ENCODE peak calls at places on chromosomes 6 and 20, in five cellular contexts. One of them, this sample, is unnamed.

GRCh38 chr20:21503345-21503744 is 10.5 kb downstream of the NKX2-2 start:
- DNase-seq in ovary: no peak
- DNase-seq in IMR-90: peak; percentile 14
- DNase-seq in adrenal gland: no peak
- DNase-seq in astrocyte: peak; percentile 83
- DNase-seq in this sample: no peak

GRCh38 chr6:52352239-52353008 is 9.5 kb upstream of the PAQR8 start:
- DNase-seq in ovary: no peak
- DNase-seq in IMR-90: peak; percentile 98
- DNase-seq in adrenal gland: peak; percentile 26
- DNase-seq in astrocyte: peak; percentile 93
- DNase-seq in this sample: no peak

GRCh38 chr20:44491635-44492395 is 16.1 kb downstream of the TTPAL start:
- DNase-seq in ovary: peak; percentile 36
- DNase-seq in IMR-90: peak; percentile 67
- DNase-seq in adrenal gland: no peak
- DNase-seq in astrocyte: no peak
- DNase-seq in this sample: no peak

GRCh38 chr6:54920628-54921027 is 74.1 kb downstream of the FAM83B start:
- DNase-seq in ovary: no peak
- DNase-seq in IMR-90: peak; percentile 49
- DNase-seq in adrenal gland: no peak
- DNase-seq in astrocyte: no peak
- DNase-seq in this sample: no peak

GRCh38 chr6:107820571-107821261 is 3.4 kb downstream of the SCML4 start:
- DNase-seq in ovary: no peak
- DNase-seq in IMR-90: no peak
- DNase-seq in adrenal gland: no peak
- DNase-seq in astrocyte: peak; percentile 17
- DNase-seq in this sample: no peak

GRCh38 chr6:42783876-42784738 is 2.3 kb downstream of the BICRAL start:
- DNase-seq in ovary: no peak
- DNase-seq in IMR-90: no peak
- DNase-seq in adrenal gland: no peak
- DNase-seq in astrocyte: no peak
- DNase-seq in this sample: no peak

GRCh38 chr20:13202553-13202952 is 18.5 kb upstream of the ISM1 start:
- DNase-seq in ovary: no peak
- DNase-seq in IMR-90: no peak
- DNase-seq in adrenal gland: no peak
- DNase-seq in astrocyte: no peak
- DNase-seq in this sample: no peak

GRCh38 chr20:17662333-17663039 is 19.6 kb downstream of the RRBP1 start:
- DNase-seq in ovary: peak; percentile 62
- DNase-seq in IMR-90: peak; percentile 48
- DNase-seq in adrenal gland: peak; percentile 57
- DNase-seq in astrocyte: peak; percentile 57
- DNase-seq in this sample: peak; percentile 79

GRCh38 chr6:82494367-82494766 is 130.8 kb downstream of the TPBG start:
- DNase-seq in ovary: no peak
- DNase-seq in IMR-90: no peak
- DNase-seq in adrenal gland: no peak
- DNase-seq in astrocyte: no peak
- DNase-seq in this sample: no peak

GRCh38 chr6:82773061-82773717 is 292.5 kb downstream of the UBE3D start:
- DNase-seq in ovary: no peak
- DNase-seq in IMR-90: no peak
- DNase-seq in adrenal gland: no peak
- DNase-seq in astrocyte: no peak
- DNase-seq in this sample: no peak

GRCh38 chr6:31734703-31735500 is 1.4 kb downstream of the CLIC1 start:
- DNase-seq in ovary: peak; percentile 57
- DNase-seq in IMR-90: peak; percentile 59
- DNase-seq in adrenal gland: peak; percentile 45
- DNase-seq in astrocyte: peak; percentile 55
- DNase-seq in this sample: peak; percentile 70

GRCh38 chr6:68693271-68693670 is 58.2 kb downstream of the ADGRB3 start:
- DNase-seq in ovary: no peak
- DNase-seq in IMR-90: no peak
- DNase-seq in adrenal gland: no peak
- DNase-seq in astrocyte: no peak
- DNase-seq in this sample: no peak

GRCh38 chr6:168061269-168062210 is 17.5 kb downstream of the FRMD1 start:
- DNase-seq in ovary: no peak
- DNase-seq in IMR-90: no peak
- DNase-seq in adrenal gland: no peak
- DNase-seq in astrocyte: no peak
- DNase-seq in this sample: no peak

GRCh38 chr6:82040405-82041221 is 206.9 kb downstream of the IBTK start:
- DNase-seq in ovary: peak; percentile 63
- DNase-seq in IMR-90: peak; percentile 59
- DNase-seq in adrenal gland: peak; percentile 67
- DNase-seq in astrocyte: peak; percentile 32
- DNase-seq in this sample: no peak

DNA sequence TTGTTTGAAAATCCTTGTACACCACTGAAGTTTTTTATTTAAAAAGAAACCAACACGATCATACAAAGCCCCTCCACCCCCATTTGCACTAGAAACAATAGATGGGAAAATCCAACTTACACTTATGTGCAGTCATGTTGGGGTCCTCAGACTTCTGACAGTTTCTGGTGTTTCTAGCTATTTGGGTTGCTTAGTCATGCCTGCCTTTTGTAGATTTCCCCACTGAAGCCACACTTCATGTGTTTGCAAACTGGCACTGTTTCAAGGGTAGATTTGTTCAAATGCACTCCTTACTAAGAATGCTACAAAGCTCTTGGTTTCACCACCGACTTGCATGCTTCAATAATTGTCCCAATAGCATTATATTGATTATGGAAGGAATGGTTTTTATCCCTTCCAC is 1.5 kb downstream of the SH3BGRL2 start:
- DNase-seq in ovary: no peak
- DNase-seq in IMR-90: peak; percentile 4
- DNase-seq in adrenal gland: no peak
- DNase-seq in astrocyte: peak; percentile 41
- DNase-seq in this sample: no peak
- H3K4me3 ChIP-seq in ovary: no peak overlapping the region
- H3K4me3 ChIP-seq in IMR-90: no peak overlapping the region
- H3K4me3 ChIP-seq in adrenal gland: no peak overlapping the region
- H3K4me3 ChIP-seq in astrocyte: no peak overlapping the region
- H3K4me3 ChIP-seq in this sample: no peak overlapping the region

GRCh38 chr6:111423960-111424846 is 58.8 kb downstream of the REV3L start:
- DNase-seq in ovary: no peak
- DNase-seq in IMR-90: peak; percentile 10
- DNase-seq in adrenal gland: peak; percentile 46
- DNase-seq in astrocyte: peak; percentile 40
- DNase-seq in this sample: peak; percentile 58
- H3K27ac ChIP-seq in ovary: no peak overlapping the region
- H3K27ac ChIP-seq in IMR-90: no peak overlapping the region
- H3K27ac ChIP-seq in adrenal gland: peak overlapping the region; percentile 7
- H3K27ac ChIP-seq in astrocyte: no peak overlapping the region
- H3K27ac ChIP-seq in this sample: no peak overlapping the region

GRCh38 chr6:34235605-34236422 is 859 bp upstream of the HMGA1 start:
- DNase-seq in ovary: peak; percentile 54
- DNase-seq in IMR-90: peak; percentile 92
- DNase-seq in adrenal gland: peak; percentile 60
- DNase-seq in astrocyte: peak; percentile 85
- DNase-seq in this sample: peak; percentile 88
- H3K4me3 ChIP-seq in ovary: peak overlapping the region; percentile 63
- H3K4me3 ChIP-seq in IMR-90: peak overlapping the region; percentile 5
- H3K4me3 ChIP-seq in adrenal gland: no peak overlapping the region
- H3K4me3 ChIP-seq in astrocyte: peak overlapping the region; percentile 62
- H3K4me3 ChIP-seq in this sample: peak overlapping the region; percentile 89

DNA sequence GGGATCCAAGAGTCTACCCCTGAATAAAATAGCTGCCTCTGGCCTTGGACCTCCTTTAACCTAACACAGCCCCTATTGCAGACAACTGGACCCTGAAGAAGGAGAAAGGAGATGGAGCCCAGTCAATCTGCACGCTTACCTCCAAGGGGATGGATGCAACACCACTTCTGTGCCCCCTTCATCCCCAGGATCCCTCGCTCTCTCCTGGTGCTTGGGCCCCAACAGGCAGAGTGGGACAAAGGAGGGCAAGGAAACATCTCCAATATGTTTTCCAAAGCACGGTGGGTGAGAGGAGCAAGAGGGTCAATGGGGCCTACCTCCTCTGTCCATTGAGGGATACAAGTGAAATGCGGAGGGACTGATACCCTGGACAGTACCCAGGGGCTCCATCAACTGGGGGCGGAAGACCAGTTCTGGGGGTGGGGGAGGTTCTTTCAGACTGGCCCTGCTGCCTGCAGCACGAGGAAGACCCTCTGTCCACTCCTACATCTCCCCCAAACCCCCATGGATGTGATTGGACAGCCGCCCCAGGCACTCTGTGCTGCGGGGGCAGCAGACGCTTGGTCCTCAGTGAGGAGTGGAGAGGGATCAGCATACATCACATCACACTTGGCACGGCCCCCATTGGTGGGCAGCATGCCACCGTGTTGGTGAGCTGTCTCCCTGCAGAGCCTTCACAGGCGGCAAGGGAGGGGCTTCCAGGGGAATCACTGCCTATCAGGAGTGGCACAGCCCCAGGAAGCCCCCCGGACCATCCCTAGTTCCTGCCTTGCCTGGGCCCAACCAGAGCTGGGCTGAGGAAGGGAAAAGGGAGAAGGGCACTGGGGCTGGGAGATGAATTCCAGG is 70.6 kb downstream of the MRPL14 start:
- DNase-seq in ovary: no peak
- DNase-seq in IMR-90: peak; percentile 90
- DNase-seq in adrenal gland: peak; percentile 78
- DNase-seq in astrocyte: peak; percentile 83
- DNase-seq in this sample: peak; percentile 80
- H3K27ac ChIP-seq in ovary: no peak overlapping the region
- H3K27ac ChIP-seq in IMR-90: peak overlapping the region; percentile 79
- H3K27ac ChIP-seq in adrenal gland: peak overlapping the region; percentile 99
- H3K27ac ChIP-seq in astrocyte: peak overlapping the region; percentile 93
- H3K27ac ChIP-seq in this sample: no peak overlapping the region

DNA sequence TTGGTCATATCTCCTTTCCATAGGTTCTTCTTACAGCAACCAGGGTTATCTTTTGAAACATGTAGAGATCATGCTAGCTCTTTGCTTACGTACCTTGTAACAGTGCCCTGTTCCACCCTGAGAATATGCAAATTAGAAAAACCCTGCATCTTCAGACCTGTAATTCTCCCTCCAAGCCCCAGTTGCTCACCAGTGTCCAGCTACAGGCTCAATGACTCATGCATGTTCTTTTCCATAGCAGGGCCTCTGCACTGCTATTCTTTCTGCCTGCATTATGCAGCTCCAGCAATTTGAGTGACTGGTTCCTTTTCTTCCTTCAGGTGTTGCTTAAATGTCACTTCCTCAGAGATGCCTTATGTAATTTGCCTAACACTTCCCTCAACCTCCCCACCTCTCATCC is 636.2 kb downstream of the KHDRBS2 start:
- DNase-seq in ovary: no peak
- DNase-seq in IMR-90: no peak
- DNase-seq in adrenal gland: no peak
- DNase-seq in astrocyte: no peak
- DNase-seq in this sample: no peak
- H3K4me3 ChIP-seq in ovary: no peak overlapping the region
- H3K4me3 ChIP-seq in IMR-90: no peak overlapping the region
- H3K4me3 ChIP-seq in adrenal gland: no peak overlapping the region
- H3K4me3 ChIP-seq in astrocyte: no peak overlapping the region
- H3K4me3 ChIP-seq in this sample: no peak overlapping the region

This sample was measured in aorta.